ENCODE peak calls at places on chromosomes 3 and 15, in nine cellular contexts. D is colonic mucosa, X is GM06990, G is activated B cell treated with CpG ODN at 0.5 μM for 24 hours, R is heart left ventricle, H is spleen, N is BJ, Q is IMR-90, S is cardiac muscle cell. U is an unnamed sample.

GRCh38 chr3:126525853-126526667 is 2.1 kb downstream of the CHST13 start:
- DNase-seq in D (no peak), X (no peak), G (no peak), R (peak; percentile 14), H (peak; percentile 76), N (no peak), Q (no peak), S (no peak), U (no peak)

GRCh38 chr3:177824190-177824786 is 627.0 kb upstream of the TBL1XR1 start:
- DNase-seq in D (peak; percentile 67), X (no peak), G (no peak), R (peak; percentile 61), H (no peak), N (no peak), Q (peak; percentile 55), S (no peak), U (no peak)

GRCh38 chr3:161549251-161549650 is 52.6 kb downstream of the OTOL1 start:
- DNase-seq in D (no peak), X (no peak), G (no peak), R (no peak), H (no peak), N (no peak), Q (no peak), S (no peak), U (no peak)

GRCh38 chr3:16386536-16386935 is 121.5 kb downstream of the OXNAD1 start:
- DNase-seq in D (no peak), X (no peak), G (no peak), R (no peak), H (no peak), N (no peak), Q (no peak), S (no peak), U (no peak)

GRCh38 chr3:36991923-36992805 is 767 bp downstream of the EPM2AIP1 start:
- DNase-seq in D (no peak), X (no peak), G (no peak), R (no peak), H (no peak), N (peak; percentile 11), Q (peak; percentile 74), S (no peak), U (no peak)

GRCh38 chr3:68088216-68088615 is 433.8 kb upstream of the SUCLG2 start:
- DNase-seq in D (no peak), X (no peak), G (no peak), R (no peak), H (no peak), N (no peak), Q (no peak), S (no peak), U (no peak)

GRCh38 chr15:75943713-75944215 is 40.1 kb downstream of the FBXO22 start:
- DNase-seq in D (no peak), X (no peak), G (no peak), R (no peak), H (no peak), N (no peak), Q (peak; percentile 42), S (no peak), U (no peak)

GRCh38 chr3:150319900-150320299 is 88.2 kb upstream of the TSC22D2 start:
- DNase-seq in D (no peak), X (peak; percentile 5), G (no peak), R (no peak), H (no peak), N (peak; percentile 80), Q (peak; percentile 96), S (no peak), U (no peak)

GRCh38 chr3:111971533-111971932 is 7.3 kb upstream of the ABHD10 start:
- DNase-seq in D (no peak), X (no peak), G (no peak), R (peak; percentile 80), H (no peak), N (no peak), Q (no peak), S (peak; percentile 28), U (no peak)

GRCh38 chr3:15099364-15100098 is 583 bp upstream of the RBSN start:
- DNase-seq in D (no peak), X (no peak), G (no peak), R (no peak), H (peak; percentile 79), N (no peak), Q (no peak), S (no peak), U (peak; percentile 21)

GRCh38 chr3:35946121-35946856 is 307.0 kb downstream of the ARPP21 start:
- DNase-seq in D (no peak), X (no peak), G (no peak), R (no peak), H (no peak), N (no peak), Q (peak; percentile 28), S (peak; percentile 50), U (peak; percentile 3)

GRCh38 chr3:185711255-185711870 is 113.5 kb downstream of the IGF2BP2 start:
- DNase-seq in D (no peak), X (no peak), G (no peak), R (no peak), H (no peak), N (no peak), Q (peak; percentile 59), S (no peak), U (no peak)

GRCh38 chr3:129070086-129070875 is 9.7 kb downstream of the GP9 start:
- DNase-seq in D (no peak), X (no peak), G (no peak), R (no peak), H (no peak), N (no peak), Q (no peak), S (no peak), U (no peak)

GRCh38 chr3:141795311-141795710 is 32.1 kb downstream of the GRK7 start:
- DNase-seq in D (no peak), X (no peak), G (no peak), R (no peak), H (no peak), N (no peak), Q (no peak), S (no peak), U (no peak)

GRCh38 chr3:10551821-10552630 is 46.6 kb upstream of the ATP2B2 start:
- DNase-seq in D (no peak), X (peak; percentile 18), G (peak; percentile 18), R (no peak), H (no peak), N (no peak), Q (peak; percentile 19), S (no peak), U (no peak)

GRCh38 chr3:170244566-170244965 is 22.3 kb downstream of the PRKCI start:
- DNase-seq in D (no peak), X (no peak), G (no peak), R (no peak), H (no peak), N (no peak), Q (no peak), S (no peak), U (no peak)

GRCh38 chr15:89307046-89307587 is 27.5 kb downstream of the POLG start:
- DNase-seq in D (no peak), X (no peak), G (no peak), R (no peak), H (no peak), N (no peak), Q (peak; percentile 66), S (no peak), U (no peak)

GRCh38 chr15:92683511-92683834 is 27.9 kb upstream of the FAM174B start:
- DNase-seq in D (peak; percentile 35), X (no peak), G (no peak), R (peak; percentile 53), H (no peak), N (no peak), Q (no peak), S (peak; percentile 55), U (no peak)

GRCh38 chr3:72811551-72811950 is 36.7 kb downstream of the SHQ1 start:
- DNase-seq in D (no peak), X (no peak), G (no peak), R (no peak), H (no peak), N (no peak), Q (no peak), S (no peak), U (no peak)
- TF ChIP-seq CTCF in D (no peak), X (no peak), G (no peak), R (no peak), H (no peak), N (no peak), Q (no peak), S (no peak), U (no peak)

GRCh38 chr3:95725770-95726169 is 1088.6 kb upstream of the EPHA6 start:
- DNase-seq in D (no peak), X (no peak), G (no peak), R (no peak), H (no peak), N (no peak), Q (no peak), S (no peak), U (no peak)
- TF ChIP-seq CTCF in D (no peak), X (no peak), G (no peak), R (no peak), H (no peak), N (no peak), Q (no peak), S (no peak), U (no peak)

GRCh38 chr15:74134387-74135027 is 4.1 kb downstream of the ISLR2 start:
- DNase-seq in D (peak; percentile 54), X (peak; percentile 37), G (peak; percentile 41), R (peak; percentile 54), H (no peak), N (no peak), Q (peak; percentile 23), S (peak; percentile 78), U (peak; percentile 51)
- TF ChIP-seq CTCF in D (peak; percentile 31), X (peak; percentile 42), G (no peak), R (peak; percentile 32), H (peak; percentile 35), N (peak; percentile 60), Q (peak; percentile 49), S (peak; percentile 36), U (peak; percentile 57)

GRCh38 chr15:45457215-45457614 is 65.3 kb downstream of the SLC30A4 start:
- DNase-seq in D (no peak), X (no peak), G (no peak), R (no peak), H (no peak), N (no peak), Q (no peak), S (no peak), U (no peak)

GRCh38 chr15:45457641-45458539 is 64.7 kb downstream of the SLC30A4 start:
- DNase-seq in D (peak; percentile 95), X (no peak), G (peak; percentile 26), R (peak; percentile 48), H (no peak), N (no peak), Q (peak; percentile 77), S (peak; percentile 91), U (peak; percentile 81)

GRCh38 chr15:45456212-45457106 is 66.1 kb downstream of the SLC30A4 start:
- DNase-seq in D (peak; percentile 78), X (no peak), G (no peak), R (peak; percentile 58), H (peak; percentile 83), N (peak; percentile 97), Q (peak; percentile 100), S (no peak), U (peak; percentile 64)

GRCh38 chr15:45451265-45451664 is 71.3 kb downstream of the SLC30A4 start:
- DNase-seq in D (peak; percentile 62), X (no peak), G (no peak), R (no peak), H (peak; percentile 7), N (no peak), Q (no peak), S (no peak), U (no peak)

DNA sequence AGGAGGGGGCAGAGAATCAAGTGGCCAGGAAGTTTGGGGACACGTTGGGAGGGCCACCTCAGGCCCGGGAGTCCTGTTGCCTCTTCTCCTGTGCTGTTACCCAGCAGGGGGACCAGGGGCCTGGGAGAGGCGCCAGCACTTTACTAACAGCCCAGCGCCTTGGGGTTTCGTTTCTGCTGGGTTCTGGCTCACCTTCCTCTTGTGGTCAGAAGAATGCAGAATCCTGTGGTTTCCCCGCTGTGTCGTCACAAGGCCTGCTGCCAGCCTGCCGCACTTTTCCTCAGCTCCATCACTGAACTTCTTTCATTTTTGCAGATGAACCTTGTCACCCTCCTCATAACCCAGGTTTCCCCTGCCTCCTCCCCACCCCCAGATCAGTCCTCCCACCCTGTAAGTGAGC is 67.7 kb downstream of the SLC30A4 start:
- DNase-seq in D (peak; percentile 74), X (peak; percentile 63), G (peak; percentile 32), R (peak; percentile 50), H (peak; percentile 92), N (peak; percentile 75), Q (peak; percentile 98), S (no peak), U (peak; percentile 58)
- TF ChIP-seq CTCF in D (no peak), X (peak; percentile 17), G (no peak), R (no peak), H (no peak), N (peak; percentile 44), Q (peak; percentile 28), S (peak; percentile 30), U (peak; percentile 3)

U was measured in GM13977.